ENCODE peak calls at places on chromosomes 16 and 17, in six cellular contexts. Z is Calu3, K is substantia nigra, H is HFFc6, R is memory B cell, L is EH. S is an unnamed sample.
A peak's percentile ranks its signal among the peaks of the same experiment; 100 is the strongest.

GRCh38 chr17:27810211-27810901 is 10.0 kb upstream of the NOS2 start:
- DNase-seq in Z (no peak), K (no peak), H (no peak), R (no peak), L (no peak), S (no peak)

GRCh38 chr17:80184423-80184714 is 14.5 kb downstream of the CARD14 start:
- DNase-seq in Z (no peak), K (no peak), H (no peak), R (no peak), L (no peak), S (no peak)

GRCh38 chr16:82832861-82833260 is 206.1 kb downstream of the CDH13 start:
- DNase-seq in Z (no peak), K (no peak), H (peak; percentile 13), R (no peak), L (peak; percentile 77), S (peak; percentile 56)

GRCh38 chr16:86668136-86668535 is 89.8 kb downstream of the FOXL1 start:
- DNase-seq in Z (no peak), K (no peak), H (peak; percentile 38), R (no peak), L (peak; percentile 85), S (peak; percentile 81)

GRCh38 chr17:19372439-19372838 is 5.9 kb upstream of the MAPK7 start:
- DNase-seq in Z (no peak), K (no peak), H (no peak), R (no peak), L (no peak), S (no peak)

GRCh38 chr16:50121278-50121677 is 31.8 kb upstream of the TENT4B start:
- DNase-seq in Z (no peak), K (no peak), H (no peak), R (no peak), L (no peak), S (no peak)

GRCh38 chr16:58515871-58516767 is 802 bp downstream of the SETD6 start:
- DNase-seq in Z (peak; percentile 65), K (no peak), H (no peak), R (peak; percentile 39), L (no peak), S (no peak)

GRCh38 chr16:64893386-64893785 is 228.5 kb downstream of the CDH11 start:
- DNase-seq in Z (no peak), K (no peak), H (peak; percentile 6), R (no peak), L (peak; percentile 74), S (no peak)

GRCh38 chr16:67013238-67013822 is 15.6 kb upstream of the CBFB start:
- DNase-seq in Z (no peak), K (peak; percentile 24), H (no peak), R (no peak), L (no peak), S (no peak)

GRCh38 chr16:24499193-24499814 is 40.1 kb upstream of the RBBP6 start:
- DNase-seq in Z (peak; percentile 60), K (no peak), H (peak; percentile 35), R (no peak), L (peak; percentile 37), S (no peak)

GRCh38 chr16:88437367-88437964 is 15.6 kb upstream of the ZFPM1 start:
- DNase-seq in Z (peak; percentile 87), K (no peak), H (no peak), R (peak; percentile 72), L (peak; percentile 34), S (no peak)

GRCh38 chr16:49932449-49932848 is 76.5 kb upstream of the ZNF423 start:
- DNase-seq in Z (no peak), K (no peak), H (no peak), R (no peak), L (no peak), S (no peak)

S was measured in astrocyte of the spinal cord.